ENCODE peak calls at places on chromosome 16, in five cellular contexts. O is ovary, B is astrocyte of the spinal cord, F is bronchial epithelial cell, G is Caco-2. T is an unnamed sample.

GRCh38 chr16:76444823-76445222 is 167.6 kb downstream of the CNTNAP4 start:
- DNase-seq in B (no peak), G (no peak), F (no peak), O (no peak), T (no peak)

GRCh38 chr16:56300901-56301351 is 109.6 kb downstream of the GNAO1 start:
- DNase-seq in G (no peak), F (no peak), B (peak), O (no peak), T (peak)

GRCh38 chr16:56357291-56357764 is 68.0 kb downstream of the AMFR start:
- DNase-seq in O (peak), G (no peak), F (peak), B (no peak), T (peak)

GRCh38 chr16:49663081-49664057 is 192.5 kb downstream of the ZNF423 start:
- DNase-seq in F (no peak), G (no peak), B (peak), O (peak), T (no peak)

GRCh38 chr16:984736-985135 is 3.2 kb downstream of the SOX8 start:
- DNase-seq in F (no peak), O (no peak), B (no peak), G (no peak), T (no peak)

GRCh38 chr16:30018731-30019158 is 4.3 kb upstream of the C16orf92 start:
- DNase-seq in O (no peak), F (peak), G (no peak), B (peak), T (no peak)

GRCh38 chr16:22652463-22652845 is 141.8 kb downstream of the NPIPB5 start:
- DNase-seq in O (no peak), G (no peak), F (no peak), B (no peak), T (no peak)

GRCh38 chr16:15782573-15783365 is 74.1 kb downstream of the MYH11 start:
- DNase-seq in F (no peak), B (no peak), O (no peak), G (no peak), T (no peak)

GRCh38 chr16:21950782-21951521 is 2.2 kb upstream of the UQCRC2 start:
- DNase-seq in O (no peak), G (no peak), B (peak), F (peak), T (peak)

GRCh38 chr16:1002399-1003161 is 21.0 kb downstream of the SOX8 start:
- DNase-seq in F (no peak), O (peak), B (peak), G (no peak), T (peak)

GRCh38 chr16:23362460-23363317 is 60.6 kb downstream of the SCNN1B start:
- DNase-seq in F (no peak), O (no peak), G (no peak), B (no peak), T (no peak)

GRCh38 chr16:70250748-70251650 is 741 bp downstream of the EXOSC6 start:
- DNase-seq in G (peak), F (peak), O (peak), B (peak), T (peak)
- TF ChIP-seq CTCF in G (no peak), F (no peak), O (peak), B (peak), T (no peak)

GRCh38 chr16:89173629-89173921 is 2.0 kb downstream of the CDH15 start:
- DNase-seq in B (no peak), F (no peak), O (no peak), G (no peak), T (no peak)
- H3K4me3 ChIP-seq in B (no peak), F (no peak), O (no peak), G (no peak), T (no peak)

GRCh38 chr16:72291121-72291520 is 119.2 kb upstream of the PMFBP1 start:
- DNase-seq in B (no peak), G (no peak), F (no peak), O (no peak), T (peak)

GRCh38 chr16:72298947-72299346 is 127.0 kb upstream of the PMFBP1 start:
- DNase-seq in O (no peak), G (no peak), F (no peak), B (no peak), T (no peak)

GRCh38 chr16:72299684-72300243 is 127.8 kb upstream of the PMFBP1 start:
- DNase-seq in O (no peak), F (no peak), G (no peak), B (no peak), T (no peak)

GRCh38 chr16:72291531-72291981 is 119.6 kb upstream of the PMFBP1 start:
- DNase-seq in G (no peak), O (no peak), F (peak), B (peak), T (peak)

DNA sequence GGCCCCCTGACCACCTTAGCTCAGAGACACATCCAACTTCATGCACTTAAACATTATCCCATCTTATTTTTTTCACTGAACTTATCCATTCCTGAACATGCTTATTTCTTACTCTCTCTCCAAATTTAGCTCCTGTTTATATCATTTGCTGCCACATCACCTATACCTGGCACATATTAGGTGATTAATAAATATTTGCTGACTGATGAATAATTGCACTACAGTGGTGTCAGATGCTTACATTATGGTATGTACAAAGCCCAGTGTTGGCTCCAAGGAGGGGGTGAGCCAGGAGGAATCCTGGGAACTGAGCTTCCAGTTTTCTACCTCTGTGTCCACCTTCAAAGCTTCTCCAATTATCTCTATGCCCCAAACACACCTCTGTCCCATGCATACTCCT is 124.0 kb upstream of the PMFBP1 start:
- DNase-seq in B (no peak), G (no peak), O (no peak), F (peak), T (no peak)
- TF ChIP-seq CTCF in B (no peak), G (no peak), O (no peak), F (no peak), T (no peak)

GRCh38 chr16:3012828-3013420 is at the start of gene CLDN9:
- DNase-seq in O (no peak), G (peak), B (no peak), F (no peak), T (no peak)
- H3K4me3 ChIP-seq in O (no peak), G (no peak), B (no peak), F (no peak), T (no peak)

GRCh38 chr16:2056077-2056476 is 8.3 kb downstream of the TSC2 start:
- DNase-seq in G (no peak), O (no peak), B (no peak), F (no peak), T (peak)
- TF ChIP-seq CTCF in G (no peak), O (no peak), B (peak), F (peak), T (peak)

GRCh38 chr16:85151603-85152413 is 39.5 kb upstream of the CIBAR2 start:
- DNase-seq in B (peak), F (peak), G (no peak), O (peak), T (peak)
- H3K4me3 ChIP-seq in B (no peak), F (no peak), G (no peak), O (no peak), T (no peak)

GRCh38 chr16:8631818-8632217 is 10.3 kb downstream of the METTL22 start:
- DNase-seq in O (no peak), G (no peak), B (no peak), F (no peak), T (no peak)

GRCh38 chr16:8631373-8631772 is 9.9 kb downstream of the METTL22 start:
- DNase-seq in G (no peak), O (no peak), B (no peak), F (no peak), T (peak)

GRCh38 chr16:8639694-8640093 is 18.2 kb downstream of the METTL22 start:
- DNase-seq in F (no peak), B (no peak), G (no peak), O (no peak), T (no peak)

GRCh38 chr16:8632675-8633182 is 11.2 kb downstream of the METTL22 start:
- DNase-seq in O (no peak), G (no peak), B (no peak), F (no peak), T (no peak)

GRCh38 chr16:8634991-8635736 is 13.7 kb downstream of the METTL22 start:
- DNase-seq in B (peak), G (no peak), F (peak), O (no peak), T (peak)
- TF ChIP-seq CTCF in B (peak), G (peak), F (peak), O (no peak), T (peak)